ENCODE peak calls at places on chromosomes 5 and 9, in four cellular contexts. M is SK-N-SH, Y is K562, D is GM12878. L is an unnamed sample.

GRCh38 chr5:172776235-172776594 is 5.2 kb upstream of the DUSP1 start:
- DNase-seq in M (no peak), Y (no peak), D (no peak), L (peak)

GRCh38 chr5:31220968-31221367 is 27.5 kb downstream of the CDH6 start:
- DNase-seq in M (no peak), Y (no peak), D (no peak), L (peak)

GRCh38 chr9:79684711-79685575 is 113.2 kb downstream of the TLE4 start:
- DNase-seq in M (no peak), Y (no peak), D (no peak), L (no peak)

GRCh38 chr9:129716091-129716490 is 36.8 kb downstream of the PTGES start:
- DNase-seq in M (no peak), Y (no peak), D (no peak), L (no peak)

GRCh38 chr5:96381526-96381925 is 51.5 kb downstream of the PCSK1 start:
- DNase-seq in M (peak), Y (no peak), D (no peak), L (peak)

GRCh38 chr9:126057869-126058467 is 268.7 kb upstream of the MVB12B start:
- DNase-seq in M (peak), Y (no peak), D (no peak), L (no peak)

GRCh38 chr9:93642961-93643360 is 66.6 kb downstream of the PHF2 start:
- DNase-seq in M (no peak), Y (no peak), D (no peak), L (no peak)

GRCh38 chr5:82330921-82331320 is 52.8 kb upstream of the RPS23 start:
- DNase-seq in M (no peak), Y (no peak), D (no peak), L (no peak)

GRCh38 chr9:91179237-91180138 is 182.2 kb downstream of the AUH start:
- DNase-seq in M (no peak), Y (peak), D (no peak), L (no peak)

GRCh38 chr9:80794197-80794596 is 895.1 kb downstream of the TLE1 start:
- DNase-seq in M (no peak), Y (no peak), D (no peak), L (no peak)

GRCh38 chr9:80793706-80794105 is 895.6 kb downstream of the TLE1 start:
- DNase-seq in M (no peak), Y (no peak), D (no peak), L (no peak)

GRCh38 chr9:80789831-80790230 is 899.5 kb downstream of the TLE1 start:
- DNase-seq in M (no peak), Y (no peak), D (no peak), L (no peak)

GRCh38 chr9:80790764-80791163 is 898.6 kb downstream of the TLE1 start:
- DNase-seq in M (no peak), Y (no peak), D (no peak), L (no peak)

DNA sequence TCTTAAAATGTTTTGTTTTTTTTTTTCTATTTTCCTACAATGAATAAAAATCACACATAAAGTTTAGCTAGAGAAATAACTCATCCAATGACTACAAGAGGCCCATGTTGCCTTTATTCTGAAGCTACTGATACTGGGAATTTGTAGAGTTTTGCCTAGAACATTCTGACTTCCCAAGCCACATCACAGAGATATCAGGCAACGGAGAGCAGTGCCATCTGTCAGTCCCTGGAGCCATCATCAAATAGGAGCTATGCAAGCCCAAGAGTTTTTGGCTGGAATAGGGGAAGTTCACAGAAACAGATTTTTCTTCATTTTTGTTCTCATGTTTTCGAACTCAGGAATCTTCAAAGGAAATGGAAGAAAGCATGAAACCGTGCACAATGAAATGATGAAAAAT is 896.6 kb downstream of the TLE1 start:
- DNase-seq in M (no peak), Y (no peak), D (no peak), L (no peak)
- TF ChIP-seq NFIC in M (no peak), Y (no peak), D (no peak), L (no peak)

GRCh38 chr9:124038239-124038638 is 26.7 kb downstream of the LHX2 start:
- DNase-seq in M (no peak), Y (no peak), D (no peak), L (no peak)
- TF ChIP-seq NFIC in M (no peak), Y (no peak), D (no peak), L (no peak)

GRCh38 chr9:118222375-118222774 is 518.2 kb downstream of the TLR4 start:
- DNase-seq in M (no peak), Y (no peak), D (no peak), L (no peak)
- TF ChIP-seq NFIC in M (no peak), Y (no peak), D (no peak), L (no peak)

GRCh38 chr9:99748690-99749089 is 73.0 kb upstream of the NR4A3 start:
- DNase-seq in M (no peak), Y (no peak), D (no peak), L (no peak)
- TF ChIP-seq NFIC in M (no peak), Y (no peak), D (no peak), L (no peak)

L was measured in HepG2.